ENCODE peak calls at places on chromosomes 11 and 22, in seven cellular contexts. One of them, this sample, is unnamed.

GRCh38 chr11:75779960-75780359 is 11.4 kb downstream of the DGAT2 start:
- DNase-seq in IMR-90: no peak
- DNase-seq in CD8-positive, alpha-beta T cell: no peak
- DNase-seq in brain microvascular endothelial cell: no peak
- DNase-seq in nephron progenitor cell: no peak
- DNase-seq in GM12864: no peak
- DNase-seq in endothelial cell: no peak
- DNase-seq in this sample: no peak

GRCh38 chr11:68042219-68043028 is 3.6 kb downstream of the TCIRG1 start:
- DNase-seq in IMR-90: no peak
- DNase-seq in GM12864: no peak
- DNase-seq in CD8-positive, alpha-beta T cell: no peak
- DNase-seq in nephron progenitor cell: no peak
- DNase-seq in endothelial cell: no peak
- DNase-seq in brain microvascular endothelial cell: no peak
- DNase-seq in this sample: no peak

GRCh38 chr11:59158206-59159068 is 13.5 kb upstream of the DTX4 start:
- DNase-seq in CD8-positive, alpha-beta T cell: peak; percentile 31
- DNase-seq in IMR-90: peak; percentile 75
- DNase-seq in brain microvascular endothelial cell: peak; percentile 66
- DNase-seq in nephron progenitor cell: peak; percentile 58
- DNase-seq in GM12864: peak; percentile 56
- DNase-seq in endothelial cell: peak; percentile 61
- DNase-seq in this sample: peak; percentile 87

GRCh38 chr11:71474141-71474770 is 21.3 kb downstream of the NADSYN1 start:
- DNase-seq in IMR-90: no peak
- DNase-seq in brain microvascular endothelial cell: no peak
- DNase-seq in GM12864: no peak
- DNase-seq in CD8-positive, alpha-beta T cell: no peak
- DNase-seq in endothelial cell: no peak
- DNase-seq in nephron progenitor cell: no peak
- DNase-seq in this sample: no peak

GRCh38 chr11:40241524-40242037 is 1217.9 kb downstream of the LRRC4C start:
- DNase-seq in GM12864: peak; percentile 25
- DNase-seq in nephron progenitor cell: peak; percentile 2
- DNase-seq in brain microvascular endothelial cell: no peak
- DNase-seq in IMR-90: no peak
- DNase-seq in CD8-positive, alpha-beta T cell: no peak
- DNase-seq in endothelial cell: no peak
- DNase-seq in this sample: peak; percentile 8

GRCh38 chr11:3903207-3903896 is 47.9 kb downstream of the STIM1 start:
- DNase-seq in CD8-positive, alpha-beta T cell: no peak
- DNase-seq in nephron progenitor cell: no peak
- DNase-seq in GM12864: no peak
- DNase-seq in IMR-90: no peak
- DNase-seq in brain microvascular endothelial cell: no peak
- DNase-seq in endothelial cell: no peak
- DNase-seq in this sample: no peak

GRCh38 chr22:33561149-33561807 is 359.0 kb downstream of the LARGE1 start:
- DNase-seq in GM12864: no peak
- DNase-seq in brain microvascular endothelial cell: no peak
- DNase-seq in endothelial cell: no peak
- DNase-seq in IMR-90: no peak
- DNase-seq in CD8-positive, alpha-beta T cell: no peak
- DNase-seq in nephron progenitor cell: no peak
- DNase-seq in this sample: no peak

GRCh38 chr22:38312261-38312800 is 4.9 kb downstream of the CSNK1E start:
- DNase-seq in IMR-90: peak; percentile 42
- DNase-seq in CD8-positive, alpha-beta T cell: no peak
- DNase-seq in endothelial cell: no peak
- DNase-seq in GM12864: no peak
- DNase-seq in brain microvascular endothelial cell: no peak
- DNase-seq in nephron progenitor cell: no peak
- DNase-seq in this sample: no peak

GRCh38 chr11:129041611-129042018 is 98.9 kb upstream of the TP53AIP1 start:
- DNase-seq in GM12864: no peak
- DNase-seq in CD8-positive, alpha-beta T cell: no peak
- DNase-seq in brain microvascular endothelial cell: no peak
- DNase-seq in nephron progenitor cell: no peak
- DNase-seq in endothelial cell: no peak
- DNase-seq in IMR-90: peak; percentile 25
- DNase-seq in this sample: peak; percentile 9

GRCh38 chr11:130031945-130032344 is 29.3 kb upstream of the PRDM10 start:
- DNase-seq in GM12864: no peak
- DNase-seq in nephron progenitor cell: no peak
- DNase-seq in IMR-90: no peak
- DNase-seq in CD8-positive, alpha-beta T cell: no peak
- DNase-seq in brain microvascular endothelial cell: no peak
- DNase-seq in endothelial cell: no peak
- DNase-seq in this sample: peak; percentile 28

GRCh38 chr22:39949964-39950737 is 10.0 kb upstream of the TMA7B start:
- DNase-seq in nephron progenitor cell: no peak
- DNase-seq in GM12864: no peak
- DNase-seq in endothelial cell: no peak
- DNase-seq in brain microvascular endothelial cell: no peak
- DNase-seq in CD8-positive, alpha-beta T cell: no peak
- DNase-seq in IMR-90: no peak
- DNase-seq in this sample: no peak

GRCh38 chr11:66324626-66325025 is 7.8 kb upstream of the CD248 start:
- DNase-seq in brain microvascular endothelial cell: no peak
- DNase-seq in endothelial cell: no peak
- DNase-seq in nephron progenitor cell: no peak
- DNase-seq in GM12864: no peak
- DNase-seq in CD8-positive, alpha-beta T cell: no peak
- DNase-seq in IMR-90: no peak
- DNase-seq in this sample: peak; percentile 59

GRCh38 chr11:110711776-110712642 is at the start of gene ARHGAP20:
- DNase-seq in CD8-positive, alpha-beta T cell: no peak
- DNase-seq in endothelial cell: peak; percentile 69
- DNase-seq in GM12864: no peak
- DNase-seq in nephron progenitor cell: peak; percentile 81
- DNase-seq in IMR-90: peak; percentile 71
- DNase-seq in brain microvascular endothelial cell: peak; percentile 38
- DNase-seq in this sample: peak; percentile 51

GRCh38 chr11:102966011-102966410 is 10.5 kb upstream of the MMP13 start:
- DNase-seq in endothelial cell: no peak
- DNase-seq in IMR-90: no peak
- DNase-seq in GM12864: no peak
- DNase-seq in nephron progenitor cell: no peak
- DNase-seq in brain microvascular endothelial cell: no peak
- DNase-seq in CD8-positive, alpha-beta T cell: no peak
- DNase-seq in this sample: no peak

GRCh38 chr22:36506637-36507517 is at the start of gene FOXRED2:
- DNase-seq in endothelial cell: peak; percentile 88
- DNase-seq in CD8-positive, alpha-beta T cell: peak; percentile 77
- DNase-seq in IMR-90: peak; percentile 68
- DNase-seq in GM12864: peak; percentile 39
- DNase-seq in brain microvascular endothelial cell: peak; percentile 56
- DNase-seq in nephron progenitor cell: peak; percentile 87
- DNase-seq in this sample: peak; percentile 75

GRCh38 chr22:25051073-25051472 is 98.6 kb downstream of the KIAA1671 start:
- DNase-seq in CD8-positive, alpha-beta T cell: no peak
- DNase-seq in brain microvascular endothelial cell: no peak
- DNase-seq in IMR-90: no peak
- DNase-seq in GM12864: no peak
- DNase-seq in endothelial cell: no peak
- DNase-seq in nephron progenitor cell: no peak
- DNase-seq in this sample: no peak

GRCh38 chr22:46538816-46539163 is 1.4 kb upstream of the CELSR1 start:
- DNase-seq in nephron progenitor cell: no peak
- DNase-seq in CD8-positive, alpha-beta T cell: no peak
- DNase-seq in IMR-90: peak; percentile 63
- DNase-seq in brain microvascular endothelial cell: peak; percentile 38
- DNase-seq in GM12864: no peak
- DNase-seq in endothelial cell: no peak
- DNase-seq in this sample: peak; percentile 31

GRCh38 chr11:16341853-16342252 is 14.5 kb downstream of the SOX6 start:
- DNase-seq in IMR-90: no peak
- DNase-seq in CD8-positive, alpha-beta T cell: no peak
- DNase-seq in nephron progenitor cell: no peak
- DNase-seq in brain microvascular endothelial cell: no peak
- DNase-seq in endothelial cell: no peak
- DNase-seq in GM12864: no peak
- DNase-seq in this sample: no peak

GRCh38 chr22:19291580-19292261 is at the start of gene CLTCL1:
- DNase-seq in CD8-positive, alpha-beta T cell: peak; percentile 40
- DNase-seq in GM12864: no peak
- DNase-seq in brain microvascular endothelial cell: peak; percentile 21
- DNase-seq in endothelial cell: peak; percentile 91
- DNase-seq in IMR-90: peak; percentile 58
- DNase-seq in nephron progenitor cell: peak; percentile 95
- DNase-seq in this sample: peak; percentile 70

GRCh38 chr11:126607374-126607773 is 251.9 kb downstream of the ST3GAL4 start:
- DNase-seq in brain microvascular endothelial cell: peak; percentile 59
- DNase-seq in CD8-positive, alpha-beta T cell: no peak
- DNase-seq in GM12864: no peak
- DNase-seq in endothelial cell: peak; percentile 73
- DNase-seq in IMR-90: peak; percentile 66
- DNase-seq in nephron progenitor cell: peak; percentile 68
- DNase-seq in this sample: peak; percentile 54

GRCh38 chr11:116112031-116112935 is 608.1 kb upstream of the CADM1 start:
- DNase-seq in nephron progenitor cell: no peak
- DNase-seq in IMR-90: no peak
- DNase-seq in brain microvascular endothelial cell: no peak
- DNase-seq in CD8-positive, alpha-beta T cell: no peak
- DNase-seq in endothelial cell: no peak
- DNase-seq in GM12864: no peak
- DNase-seq in this sample: no peak

GRCh38 chr22:41925783-41926460 is 684 bp downstream of the TNFRSF13C start:
- DNase-seq in IMR-90: peak; percentile 34
- DNase-seq in brain microvascular endothelial cell: no peak
- DNase-seq in endothelial cell: peak; percentile 89
- DNase-seq in nephron progenitor cell: peak; percentile 79
- DNase-seq in GM12864: no peak
- DNase-seq in CD8-positive, alpha-beta T cell: peak; percentile 61
- DNase-seq in this sample: peak; percentile 32

GRCh38 chr11:23957309-23957708 is 539.5 kb upstream of the LUZP2 start:
- DNase-seq in GM12864: no peak
- DNase-seq in CD8-positive, alpha-beta T cell: no peak
- DNase-seq in IMR-90: peak; percentile 65
- DNase-seq in endothelial cell: no peak
- DNase-seq in brain microvascular endothelial cell: peak; percentile 27
- DNase-seq in nephron progenitor cell: no peak
- DNase-seq in this sample: no peak

GRCh38 chr11:123357353-123357989 is 72.6 kb upstream of the GRAMD1B start:
- DNase-seq in brain microvascular endothelial cell: no peak
- DNase-seq in endothelial cell: no peak
- DNase-seq in GM12864: no peak
- DNase-seq in IMR-90: no peak
- DNase-seq in nephron progenitor cell: no peak
- DNase-seq in CD8-positive, alpha-beta T cell: no peak
- DNase-seq in this sample: no peak
- TF ChIP-seq CTCF in brain microvascular endothelial cell: no peak
- TF ChIP-seq CTCF in endothelial cell: no peak
- TF ChIP-seq CTCF in GM12864: no peak
- TF ChIP-seq CTCF in IMR-90: no peak
- TF ChIP-seq CTCF in nephron progenitor cell: no peak
- TF ChIP-seq CTCF in CD8-positive, alpha-beta T cell: no peak
- TF ChIP-seq CTCF in this sample: no peak

GRCh38 chr11:84438565-84438964 is 1152.4 kb upstream of the CCDC90B start:
- DNase-seq in GM12864: no peak
- DNase-seq in endothelial cell: no peak
- DNase-seq in IMR-90: no peak
- DNase-seq in brain microvascular endothelial cell: no peak
- DNase-seq in CD8-positive, alpha-beta T cell: no peak
- DNase-seq in nephron progenitor cell: no peak
- DNase-seq in this sample: no peak

DNA sequence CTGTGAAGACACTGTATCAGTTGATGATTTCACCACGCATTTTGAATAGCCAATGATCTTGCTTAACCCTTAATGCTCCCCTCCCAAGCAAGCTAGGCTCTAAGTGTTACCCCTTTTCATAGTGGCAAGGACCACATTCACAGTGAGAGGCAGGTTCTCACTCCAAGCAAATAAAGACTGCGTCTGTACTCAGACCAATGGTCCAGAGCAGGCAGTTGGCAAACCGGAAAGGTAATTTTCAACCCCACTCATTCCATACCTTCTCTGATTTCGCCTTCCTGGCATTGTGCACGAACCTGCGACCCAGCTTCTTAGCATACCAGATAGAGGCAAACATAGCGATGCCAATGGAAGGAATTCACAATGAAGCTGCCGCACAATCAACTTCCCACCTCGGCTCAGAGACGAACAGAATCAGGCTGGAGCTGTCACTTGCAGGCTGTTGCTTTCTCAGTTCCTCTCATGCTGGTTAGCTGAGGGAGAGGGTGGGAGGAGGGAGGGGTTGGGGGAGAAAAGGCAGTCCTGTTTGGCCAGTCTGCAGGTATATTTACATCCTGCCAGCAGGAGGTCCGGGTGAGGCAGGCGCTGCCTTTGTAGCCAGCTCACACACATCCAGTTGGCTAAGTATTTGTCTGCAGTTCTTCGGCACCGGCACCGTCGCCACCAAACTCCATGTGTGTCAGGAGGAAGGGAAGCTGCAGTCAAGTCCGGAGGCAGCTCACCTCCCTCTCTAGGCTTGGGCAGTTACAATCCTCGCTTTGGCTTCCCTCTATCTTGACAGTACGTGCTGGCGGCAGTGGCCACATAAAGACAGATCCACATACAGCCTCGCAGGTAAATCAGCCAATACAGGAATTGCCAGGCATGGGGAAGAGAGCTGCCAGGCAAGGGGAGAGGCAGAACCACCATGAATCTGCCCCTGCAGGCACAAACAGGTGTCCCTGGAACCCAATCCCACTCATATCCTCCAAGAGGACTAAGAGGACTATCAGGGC is 1151.3 kb upstream of the CCDC90B start:
- DNase-seq in endothelial cell: peak; percentile 18
- DNase-seq in CD8-positive, alpha-beta T cell: no peak
- DNase-seq in brain microvascular endothelial cell: no peak
- DNase-seq in IMR-90: no peak
- DNase-seq in nephron progenitor cell: peak; percentile 52
- DNase-seq in GM12864: peak; percentile 2
- DNase-seq in this sample: no peak
- TF ChIP-seq CTCF in endothelial cell: no peak
- TF ChIP-seq CTCF in CD8-positive, alpha-beta T cell: no peak
- TF ChIP-seq CTCF in brain microvascular endothelial cell: no peak
- TF ChIP-seq CTCF in IMR-90: no peak
- TF ChIP-seq CTCF in nephron progenitor cell: no peak
- TF ChIP-seq CTCF in GM12864: peak; percentile 11
- TF ChIP-seq CTCF in this sample: no peak

GRCh38 chr11:7609015-7609414 is 64.3 kb downstream of the CYB5R2 start:
- DNase-seq in brain microvascular endothelial cell: no peak
- DNase-seq in CD8-positive, alpha-beta T cell: no peak
- DNase-seq in GM12864: no peak
- DNase-seq in nephron progenitor cell: no peak
- DNase-seq in endothelial cell: no peak
- DNase-seq in IMR-90: no peak
- DNase-seq in this sample: peak; percentile 32
- TF ChIP-seq CTCF in brain microvascular endothelial cell: no peak
- TF ChIP-seq CTCF in CD8-positive, alpha-beta T cell: no peak
- TF ChIP-seq CTCF in GM12864: no peak
- TF ChIP-seq CTCF in nephron progenitor cell: no peak
- TF ChIP-seq CTCF in endothelial cell: no peak
- TF ChIP-seq CTCF in IMR-90: no peak
- TF ChIP-seq CTCF in this sample: no peak

DNA sequence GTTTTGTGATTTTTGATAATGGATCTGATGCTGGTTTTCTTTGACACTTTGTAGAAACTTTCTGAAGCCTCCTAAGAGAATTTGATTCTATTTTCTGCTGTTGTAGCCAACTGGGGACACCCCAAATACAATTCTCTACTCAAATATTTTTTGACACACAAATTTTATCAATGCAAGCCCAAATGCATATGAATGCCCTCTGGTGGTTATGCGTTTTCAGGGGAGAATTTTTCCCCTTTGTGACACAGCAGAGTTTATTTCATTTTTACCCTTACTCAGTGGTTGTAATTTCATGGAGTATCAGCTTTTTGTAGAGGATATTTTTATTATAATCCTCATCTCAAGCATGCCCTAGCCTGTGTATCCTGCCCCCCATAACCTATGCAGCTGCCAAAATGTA is 44.7 kb upstream of the MTMR2 start:
- DNase-seq in endothelial cell: no peak
- DNase-seq in nephron progenitor cell: no peak
- DNase-seq in brain microvascular endothelial cell: no peak
- DNase-seq in CD8-positive, alpha-beta T cell: no peak
- DNase-seq in GM12864: no peak
- DNase-seq in IMR-90: peak; percentile 12
- DNase-seq in this sample: no peak
- TF ChIP-seq CTCF in endothelial cell: no peak
- TF ChIP-seq CTCF in nephron progenitor cell: no peak
- TF ChIP-seq CTCF in brain microvascular endothelial cell: peak; percentile 63
- TF ChIP-seq CTCF in CD8-positive, alpha-beta T cell: no peak
- TF ChIP-seq CTCF in GM12864: peak; percentile 14
- TF ChIP-seq CTCF in IMR-90: peak; percentile 30
- TF ChIP-seq CTCF in this sample: peak; percentile 50

This sample was measured in cardiac fibroblast.